ENCODE peak calls at places on chromosomes 2 and 18, in ten cellular contexts. One of them, this sample, is unnamed.

GRCh38 chr2:221896505-221897151 is 324.5 kb upstream of the EPHA4 start:
- DNase-seq in HCEC 1CT: peak; percentile 89
- DNase-seq in HT-29: no peak
- DNase-seq in activated naive CD4-positive, alpha-beta T cell: no peak
- DNase-seq in nucleus accumbens: no peak
- DNase-seq in activated gamma-delta T cell: no peak
- DNase-seq in Right ventricle myocardium superior: peak; percentile 61
- DNase-seq in stimulated activated CD4-positive, alpha-beta T cell treated with anti-CD3 and anti-CD28 coated beads, Interleukin-2, amount 100 ng/mL, for 48 hours: no peak
- DNase-seq in kidney epithelial cell: peak; percentile 35
- DNase-seq in stimulated activated CD8-positive, alpha-beta memory T cell treated with anti-CD3 and anti-CD28 coated beads, Interleukin-4, amount 100 ng/mL, for 1 hour: no peak
- DNase-seq in this sample: peak; percentile 64

GRCh38 chr2:61177727-61178549 is 15.9 kb downstream of the C2orf74 start:
- DNase-seq in HCEC 1CT: peak; percentile 17
- DNase-seq in HT-29: peak; percentile 34
- DNase-seq in activated naive CD4-positive, alpha-beta T cell: no peak
- DNase-seq in nucleus accumbens: no peak
- DNase-seq in activated gamma-delta T cell: peak; percentile 19
- DNase-seq in Right ventricle myocardium superior: peak; percentile 53
- DNase-seq in stimulated activated CD4-positive, alpha-beta T cell treated with anti-CD3 and anti-CD28 coated beads, Interleukin-2, amount 100 ng/mL, for 48 hours: peak; percentile 32
- DNase-seq in kidney epithelial cell: no peak
- DNase-seq in stimulated activated CD8-positive, alpha-beta memory T cell treated with anti-CD3 and anti-CD28 coated beads, Interleukin-4, amount 100 ng/mL, for 1 hour: no peak
- DNase-seq in this sample: no peak

GRCh38 chr2:134932864-134933526 is 14.4 kb downstream of the CCNT2 start:
- DNase-seq in HCEC 1CT: no peak
- DNase-seq in HT-29: peak; percentile 11
- DNase-seq in activated naive CD4-positive, alpha-beta T cell: no peak
- DNase-seq in nucleus accumbens: no peak
- DNase-seq in activated gamma-delta T cell: no peak
- DNase-seq in Right ventricle myocardium superior: no peak
- DNase-seq in stimulated activated CD4-positive, alpha-beta T cell treated with anti-CD3 and anti-CD28 coated beads, Interleukin-2, amount 100 ng/mL, for 48 hours: no peak
- DNase-seq in kidney epithelial cell: no peak
- DNase-seq in stimulated activated CD8-positive, alpha-beta memory T cell treated with anti-CD3 and anti-CD28 coated beads, Interleukin-4, amount 100 ng/mL, for 1 hour: no peak
- DNase-seq in this sample: no peak

GRCh38 chr2:143451622-143452021 is 322.4 kb downstream of the ARHGAP15 start:
- DNase-seq in HCEC 1CT: peak; percentile 78
- DNase-seq in HT-29: peak; percentile 41
- DNase-seq in activated naive CD4-positive, alpha-beta T cell: no peak
- DNase-seq in nucleus accumbens: no peak
- DNase-seq in activated gamma-delta T cell: no peak
- DNase-seq in Right ventricle myocardium superior: no peak
- DNase-seq in stimulated activated CD4-positive, alpha-beta T cell treated with anti-CD3 and anti-CD28 coated beads, Interleukin-2, amount 100 ng/mL, for 48 hours: no peak
- DNase-seq in kidney epithelial cell: peak; percentile 21
- DNase-seq in stimulated activated CD8-positive, alpha-beta memory T cell treated with anti-CD3 and anti-CD28 coated beads, Interleukin-4, amount 100 ng/mL, for 1 hour: no peak
- DNase-seq in this sample: no peak

GRCh38 chr18:79921984-79922965 is 29.2 kb downstream of the SLC66A2 start:
- DNase-seq in HCEC 1CT: no peak
- DNase-seq in HT-29: no peak
- DNase-seq in activated naive CD4-positive, alpha-beta T cell: no peak
- DNase-seq in nucleus accumbens: no peak
- DNase-seq in activated gamma-delta T cell: no peak
- DNase-seq in Right ventricle myocardium superior: no peak
- DNase-seq in stimulated activated CD4-positive, alpha-beta T cell treated with anti-CD3 and anti-CD28 coated beads, Interleukin-2, amount 100 ng/mL, for 48 hours: no peak
- DNase-seq in kidney epithelial cell: no peak
- DNase-seq in stimulated activated CD8-positive, alpha-beta memory T cell treated with anti-CD3 and anti-CD28 coated beads, Interleukin-4, amount 100 ng/mL, for 1 hour: no peak
- DNase-seq in this sample: no peak

GRCh38 chr2:8036366-8036765 is 645.5 kb upstream of the ID2 start:
- DNase-seq in HCEC 1CT: no peak
- DNase-seq in HT-29: no peak
- DNase-seq in activated naive CD4-positive, alpha-beta T cell: no peak
- DNase-seq in nucleus accumbens: no peak
- DNase-seq in activated gamma-delta T cell: no peak
- DNase-seq in Right ventricle myocardium superior: no peak
- DNase-seq in stimulated activated CD4-positive, alpha-beta T cell treated with anti-CD3 and anti-CD28 coated beads, Interleukin-2, amount 100 ng/mL, for 48 hours: no peak
- DNase-seq in kidney epithelial cell: peak; percentile 60
- DNase-seq in stimulated activated CD8-positive, alpha-beta memory T cell treated with anti-CD3 and anti-CD28 coated beads, Interleukin-4, amount 100 ng/mL, for 1 hour: no peak
- DNase-seq in this sample: no peak

GRCh38 chr2:10921525-10921924 is 9.8 kb downstream of the KCNF1 start:
- DNase-seq in HCEC 1CT: no peak
- DNase-seq in HT-29: no peak
- DNase-seq in activated naive CD4-positive, alpha-beta T cell: no peak
- DNase-seq in nucleus accumbens: no peak
- DNase-seq in activated gamma-delta T cell: no peak
- DNase-seq in Right ventricle myocardium superior: no peak
- DNase-seq in stimulated activated CD4-positive, alpha-beta T cell treated with anti-CD3 and anti-CD28 coated beads, Interleukin-2, amount 100 ng/mL, for 48 hours: no peak
- DNase-seq in kidney epithelial cell: no peak
- DNase-seq in stimulated activated CD8-positive, alpha-beta memory T cell treated with anti-CD3 and anti-CD28 coated beads, Interleukin-4, amount 100 ng/mL, for 1 hour: no peak
- DNase-seq in this sample: no peak

GRCh38 chr18:46324556-46324955 is 220.4 kb downstream of the HAUS1 start:
- DNase-seq in HCEC 1CT: peak; percentile 77
- DNase-seq in HT-29: peak; percentile 46
- DNase-seq in activated naive CD4-positive, alpha-beta T cell: no peak
- DNase-seq in nucleus accumbens: no peak
- DNase-seq in activated gamma-delta T cell: no peak
- DNase-seq in Right ventricle myocardium superior: no peak
- DNase-seq in stimulated activated CD4-positive, alpha-beta T cell treated with anti-CD3 and anti-CD28 coated beads, Interleukin-2, amount 100 ng/mL, for 48 hours: no peak
- DNase-seq in kidney epithelial cell: no peak
- DNase-seq in stimulated activated CD8-positive, alpha-beta memory T cell treated with anti-CD3 and anti-CD28 coated beads, Interleukin-4, amount 100 ng/mL, for 1 hour: no peak
- DNase-seq in this sample: peak; percentile 47

GRCh38 chr2:56715670-56716069 is 531.9 kb downstream of the CCDC85A start:
- DNase-seq in HCEC 1CT: no peak
- DNase-seq in HT-29: no peak
- DNase-seq in activated naive CD4-positive, alpha-beta T cell: no peak
- DNase-seq in nucleus accumbens: no peak
- DNase-seq in activated gamma-delta T cell: no peak
- DNase-seq in Right ventricle myocardium superior: no peak
- DNase-seq in stimulated activated CD4-positive, alpha-beta T cell treated with anti-CD3 and anti-CD28 coated beads, Interleukin-2, amount 100 ng/mL, for 48 hours: no peak
- DNase-seq in kidney epithelial cell: no peak
- DNase-seq in stimulated activated CD8-positive, alpha-beta memory T cell treated with anti-CD3 and anti-CD28 coated beads, Interleukin-4, amount 100 ng/mL, for 1 hour: no peak
- DNase-seq in this sample: no peak

GRCh38 chr2:62137431-62137830 is 58.5 kb upstream of the B3GNT2 start:
- DNase-seq in HCEC 1CT: no peak
- DNase-seq in HT-29: no peak
- DNase-seq in activated naive CD4-positive, alpha-beta T cell: no peak
- DNase-seq in nucleus accumbens: no peak
- DNase-seq in activated gamma-delta T cell: no peak
- DNase-seq in Right ventricle myocardium superior: no peak
- DNase-seq in stimulated activated CD4-positive, alpha-beta T cell treated with anti-CD3 and anti-CD28 coated beads, Interleukin-2, amount 100 ng/mL, for 48 hours: no peak
- DNase-seq in kidney epithelial cell: no peak
- DNase-seq in stimulated activated CD8-positive, alpha-beta memory T cell treated with anti-CD3 and anti-CD28 coated beads, Interleukin-4, amount 100 ng/mL, for 1 hour: no peak
- DNase-seq in this sample: no peak

GRCh38 chr2:208210688-208211451 is 21.0 kb upstream of the C2orf80 start:
- DNase-seq in HCEC 1CT: no peak
- DNase-seq in HT-29: no peak
- DNase-seq in activated naive CD4-positive, alpha-beta T cell: no peak
- DNase-seq in nucleus accumbens: no peak
- DNase-seq in activated gamma-delta T cell: no peak
- DNase-seq in Right ventricle myocardium superior: no peak
- DNase-seq in stimulated activated CD4-positive, alpha-beta T cell treated with anti-CD3 and anti-CD28 coated beads, Interleukin-2, amount 100 ng/mL, for 48 hours: no peak
- DNase-seq in kidney epithelial cell: no peak
- DNase-seq in stimulated activated CD8-positive, alpha-beta memory T cell treated with anti-CD3 and anti-CD28 coated beads, Interleukin-4, amount 100 ng/mL, for 1 hour: no peak
- DNase-seq in this sample: peak; percentile 14

GRCh38 chr2:45932278-45932975 is 281.0 kb downstream of the PRKCE start:
- DNase-seq in HCEC 1CT: peak; percentile 90
- DNase-seq in HT-29: no peak
- DNase-seq in activated naive CD4-positive, alpha-beta T cell: no peak
- DNase-seq in nucleus accumbens: no peak
- DNase-seq in activated gamma-delta T cell: no peak
- DNase-seq in Right ventricle myocardium superior: no peak
- DNase-seq in stimulated activated CD4-positive, alpha-beta T cell treated with anti-CD3 and anti-CD28 coated beads, Interleukin-2, amount 100 ng/mL, for 48 hours: no peak
- DNase-seq in kidney epithelial cell: no peak
- DNase-seq in stimulated activated CD8-positive, alpha-beta memory T cell treated with anti-CD3 and anti-CD28 coated beads, Interleukin-4, amount 100 ng/mL, for 1 hour: no peak
- DNase-seq in this sample: no peak

GRCh38 chr2:3512086-3512485 is 7.2 kb downstream of the ADI1 start:
- DNase-seq in HCEC 1CT: no peak
- DNase-seq in HT-29: no peak
- DNase-seq in activated naive CD4-positive, alpha-beta T cell: no peak
- DNase-seq in nucleus accumbens: no peak
- DNase-seq in activated gamma-delta T cell: no peak
- DNase-seq in Right ventricle myocardium superior: no peak
- DNase-seq in stimulated activated CD4-positive, alpha-beta T cell treated with anti-CD3 and anti-CD28 coated beads, Interleukin-2, amount 100 ng/mL, for 48 hours: no peak
- DNase-seq in kidney epithelial cell: no peak
- DNase-seq in stimulated activated CD8-positive, alpha-beta memory T cell treated with anti-CD3 and anti-CD28 coated beads, Interleukin-4, amount 100 ng/mL, for 1 hour: no peak
- DNase-seq in this sample: no peak

GRCh38 chr18:78323453-78324230 is 656.0 kb upstream of the SALL3 start:
- DNase-seq in HCEC 1CT: no peak
- DNase-seq in HT-29: no peak
- DNase-seq in activated naive CD4-positive, alpha-beta T cell: no peak
- DNase-seq in nucleus accumbens: no peak
- DNase-seq in activated gamma-delta T cell: no peak
- DNase-seq in Right ventricle myocardium superior: no peak
- DNase-seq in stimulated activated CD4-positive, alpha-beta T cell treated with anti-CD3 and anti-CD28 coated beads, Interleukin-2, amount 100 ng/mL, for 48 hours: no peak
- DNase-seq in kidney epithelial cell: no peak
- DNase-seq in stimulated activated CD8-positive, alpha-beta memory T cell treated with anti-CD3 and anti-CD28 coated beads, Interleukin-4, amount 100 ng/mL, for 1 hour: no peak
- DNase-seq in this sample: no peak

This sample was measured in putamen.